ENCODE peak calls at places on chromosomes 3 and 15, in four cellular contexts. L is HepG2, X is A549, Z is GM12878. S is an unnamed sample.

GRCh38 chr3:31247850-31248618 is 284.7 kb upstream of the STT3B start:
- DNase-seq in L (peak), X (no peak), Z (peak), S (no peak)

GRCh38 chr3:110576962-110577361 is 494.7 kb upstream of the NECTIN3 start:
- DNase-seq in L (no peak), X (peak), Z (no peak), S (peak)

GRCh38 chr3:119382134-119382533 is 81.3 kb downstream of the TMEM39A start:
- DNase-seq in L (no peak), X (no peak), Z (no peak), S (no peak)

GRCh38 chr15:62940755-62941361 is 101.7 kb upstream of the TPM1 start:
- DNase-seq in L (no peak), X (peak), Z (no peak), S (no peak)

GRCh38 chr15:94485148-94485719 is 253.9 kb downstream of the MCTP2 start:
- DNase-seq in L (no peak), X (no peak), Z (no peak), S (no peak)

GRCh38 chr3:157201648-157202278 is 41.8 kb upstream of the CCNL1 start:
- DNase-seq in L (peak), X (peak), Z (no peak), S (peak)

GRCh38 chr15:31265871-31266711 is 60.5 kb upstream of the KLF13 start:
- DNase-seq in L (no peak), X (no peak), Z (peak), S (no peak)

GRCh38 chr15:57732526-57733331 is 26.2 kb downstream of the POLR2M start:
- DNase-seq in L (peak), X (peak), Z (no peak), S (peak)

GRCh38 chr15:79743032-79743431 is 153.8 kb downstream of the MTHFS start:
- DNase-seq in L (no peak), X (no peak), Z (no peak), S (no peak)

GRCh38 chr15:77856718-77857346 is 220.7 kb downstream of the TBC1D2B start:
- DNase-seq in L (no peak), X (no peak), Z (no peak), S (no peak)

GRCh38 chr15:85854345-85855097 is 59.8 kb upstream of the KLHL25 start:
- DNase-seq in L (peak), X (peak), Z (no peak), S (peak)

GRCh38 chr3:17424137-17424536 is 318.3 kb downstream of the TBC1D5 start:
- DNase-seq in L (no peak), X (no peak), Z (no peak), S (no peak)

GRCh38 chr15:50627351-50628055 is 59.1 kb downstream of the TRPM7 start:
- DNase-seq in L (no peak), X (no peak), Z (no peak), S (no peak)

GRCh38 chr15:42929449-42929848 is 8.9 kb upstream of the TTBK2 start:
- DNase-seq in L (no peak), X (no peak), Z (no peak), S (no peak)

GRCh38 chr3:175704366-175705041 is 845.4 kb downstream of the NAALADL2 start:
- DNase-seq in L (no peak), X (no peak), Z (no peak), S (no peak)

GRCh38 chr3:119293761-119294401 is at the start of gene ARHGAP31:
- DNase-seq in L (peak), X (peak), Z (peak), S (peak)

GRCh38 chr3:47850062-47850802 is 47.3 kb downstream of the DHX30 start:
- DNase-seq in L (peak), X (no peak), Z (no peak), S (peak)

GRCh38 chr15:77504310-77504709 is 83.6 kb downstream of the HMG20A start:
- DNase-seq in L (no peak), X (no peak), Z (no peak), S (no peak)

GRCh38 chr3:13419356-13420050 is 619 bp downstream of the NUP210 start:
- DNase-seq in L (no peak), X (peak), Z (no peak), S (peak)

GRCh38 chr3:188244395-188244861 is 90.5 kb downstream of the LPP start:
- DNase-seq in L (no peak), X (peak), Z (no peak), S (no peak)

GRCh38 chr3:106198828-106199194 is 330.0 kb upstream of the CBLB start:
- DNase-seq in L (no peak), X (no peak), Z (no peak), S (no peak)

GRCh38 chr3:184172681-184173373 is 1.8 kb upstream of the AP2M1 start:
- DNase-seq in L (no peak), X (no peak), Z (no peak), S (no peak)

GRCh38 chr15:36183207-36183606 is 396.2 kb upstream of the CDIN1 start:
- DNase-seq in L (no peak), X (no peak), Z (no peak), S (no peak)

GRCh38 chr15:36186376-36186775 is 393.1 kb upstream of the CDIN1 start:
- DNase-seq in L (no peak), X (no peak), Z (no peak), S (no peak)

GRCh38 chr15:36185845-36186244 is 393.6 kb upstream of the CDIN1 start:
- DNase-seq in L (no peak), X (no peak), Z (no peak), S (no peak)

GRCh38 chr15:36185438-36185837 is 394.0 kb upstream of the CDIN1 start:
- DNase-seq in L (no peak), X (no peak), Z (no peak), S (no peak)
- TF ChIP-seq REST in L (no peak), X (no peak), Z (no peak), S (no peak)

GRCh38 chr15:48389701-48390143 is 58.5 kb downstream of the DUT start:
- DNase-seq in L (no peak), X (no peak), Z (no peak), S (no peak)

GRCh38 chr15:48385431-48385830 is 54.2 kb downstream of the DUT start:
- DNase-seq in L (no peak), X (no peak), Z (no peak), S (no peak)

GRCh38 chr15:48388937-48389309 is 57.7 kb downstream of the DUT start:
- DNase-seq in L (no peak), X (no peak), Z (no peak), S (no peak)

GRCh38 chr15:48385031-48385430 is 53.8 kb downstream of the DUT start:
- DNase-seq in L (no peak), X (no peak), Z (no peak), S (no peak)

DNA sequence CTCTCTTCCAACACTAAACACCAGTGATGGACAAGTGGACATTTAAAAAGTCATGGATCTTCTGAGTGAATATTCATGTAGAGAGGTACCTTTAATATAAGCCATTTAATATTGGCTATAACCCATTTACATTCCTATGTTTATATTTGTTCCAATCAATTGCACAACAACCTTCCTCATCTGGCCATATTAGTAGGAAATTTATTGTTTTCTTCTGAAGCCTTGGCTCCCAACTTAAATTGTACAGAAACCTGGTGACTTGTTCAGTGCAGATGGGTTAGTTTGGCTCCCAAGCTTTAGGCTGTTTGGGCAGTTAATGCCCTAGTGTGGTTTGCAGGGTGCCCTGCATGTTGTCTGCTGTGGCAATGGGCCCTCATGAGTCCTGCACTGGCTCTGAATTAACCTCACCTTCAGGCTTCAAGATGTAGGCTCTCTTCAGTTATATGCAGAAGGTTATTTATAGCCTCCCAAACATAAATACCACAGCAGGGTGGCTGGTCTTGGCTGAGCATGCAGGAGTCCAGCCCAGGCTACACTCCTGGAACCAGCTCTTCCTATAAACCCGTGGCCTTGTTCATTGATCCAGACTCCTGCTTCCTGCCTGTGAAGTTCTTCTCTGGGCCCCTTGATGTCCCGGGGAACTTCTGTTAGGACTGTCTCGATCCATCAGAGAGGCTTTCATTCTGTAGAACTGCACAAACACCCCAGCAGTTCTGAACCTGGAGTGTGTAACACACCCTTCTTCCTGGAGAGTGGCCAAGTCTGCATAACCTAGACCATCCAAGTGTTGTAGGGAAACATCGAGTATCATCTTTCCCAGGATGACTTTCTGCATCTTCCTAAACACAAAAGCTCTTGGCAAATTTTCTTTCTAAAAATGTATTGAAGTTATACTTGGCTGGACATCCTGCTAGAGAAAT is 57.0 kb downstream of the DUT start:
- DNase-seq in L (no peak), X (no peak), Z (no peak), S (no peak)
- TF ChIP-seq JUNB in L (no peak), X (no peak), Z (no peak), S (no peak)

GRCh38 chr3:58585005-58585786 is 8.0 kb upstream of the FAM107A start:
- DNase-seq in L (peak), X (peak), Z (no peak), S (peak)
- TF ChIP-seq REST in L (peak), X (no peak), Z (no peak), S (peak)

DNA sequence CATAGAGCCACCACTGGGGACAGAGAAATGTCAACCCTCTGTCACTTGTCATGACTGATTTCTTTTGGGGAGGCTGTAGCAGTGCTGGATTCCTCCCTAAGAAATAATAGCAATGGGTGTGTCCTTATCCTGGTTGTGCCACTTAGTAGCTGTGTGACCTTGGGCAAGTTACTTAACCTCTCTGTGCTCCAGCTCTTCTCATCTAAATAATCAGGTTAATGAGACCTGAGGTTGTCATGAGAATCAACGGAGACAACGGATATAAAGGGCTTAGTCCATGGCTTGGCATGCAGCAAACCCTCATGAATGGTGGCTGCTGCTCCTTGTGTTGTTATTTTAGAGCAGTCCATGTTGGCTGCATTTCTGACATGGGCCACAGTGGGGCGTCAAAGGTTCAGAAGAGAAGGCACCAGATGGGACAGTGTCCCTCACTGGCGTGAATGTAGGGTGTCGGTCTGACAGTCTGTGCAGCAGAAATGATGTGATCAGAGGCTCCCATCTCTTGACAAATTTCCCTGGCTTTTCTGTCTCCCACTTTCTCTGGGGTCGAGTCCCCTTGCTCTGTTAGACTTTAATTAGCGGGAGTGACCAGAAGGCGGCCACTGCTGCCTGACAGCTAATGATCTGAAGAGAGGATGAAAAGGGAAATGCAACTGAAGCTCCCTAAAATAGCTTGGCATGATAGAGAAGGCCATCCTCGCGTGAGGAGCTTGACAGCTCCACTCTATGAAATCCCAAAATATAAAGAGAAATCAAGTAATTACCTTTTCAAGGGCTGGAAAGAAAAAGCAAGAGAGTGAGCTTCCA is 209.4 kb downstream of the CADPS start:
- DNase-seq in L (peak), X (peak), Z (peak), S (peak)
- TF ChIP-seq JUNB in L (no peak), X (no peak), Z (no peak), S (no peak)

GRCh38 chr3:131386429-131386926 is 4.9 kb downstream of the NUDT16 start:
- DNase-seq in L (no peak), X (no peak), Z (no peak), S (no peak)

DNA sequence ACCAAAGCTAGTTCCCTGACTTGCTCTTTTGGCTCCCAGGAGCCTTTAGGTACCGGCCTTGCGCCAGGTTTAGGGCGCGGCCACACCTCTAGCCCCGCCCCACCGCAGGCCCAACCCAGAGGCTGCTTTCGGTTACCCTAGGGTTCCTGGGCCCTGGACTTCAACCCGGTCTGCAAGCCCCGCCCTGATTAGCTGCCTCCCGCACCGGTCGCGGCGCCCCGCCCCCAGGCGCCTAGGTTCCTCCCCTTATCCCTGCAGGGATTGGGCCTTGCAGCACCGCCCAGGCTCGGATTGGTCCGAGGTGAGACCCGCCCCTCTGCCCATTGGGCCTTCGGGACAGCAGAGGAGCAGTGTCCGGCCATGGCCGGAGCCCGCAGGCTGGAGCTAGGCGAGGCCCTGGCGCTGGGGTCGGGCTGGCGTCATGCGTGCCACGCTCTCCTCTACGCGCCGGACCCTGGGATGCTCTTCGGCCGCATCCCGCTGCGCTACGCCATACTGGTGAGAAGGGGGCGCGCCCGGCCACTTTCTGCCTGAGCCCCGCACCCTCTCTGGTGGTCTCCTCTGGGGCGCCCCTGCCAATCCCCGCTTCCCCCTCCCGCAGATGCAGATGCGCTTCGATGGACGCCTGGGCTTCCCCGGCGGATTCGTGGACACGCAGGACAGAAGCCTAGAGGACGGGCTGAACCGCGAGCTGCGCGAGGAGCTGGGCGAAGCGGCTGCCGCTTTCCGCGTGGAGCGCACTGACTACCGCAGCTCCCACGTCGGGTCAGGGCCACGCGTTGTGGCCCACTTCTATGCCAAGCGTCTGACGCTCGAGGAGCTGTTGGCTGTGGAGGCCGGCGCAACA is at the start of gene NUDT16:
- DNase-seq in L (peak), X (peak), Z (peak), S (peak)
- TF ChIP-seq REST in L (no peak), X (no peak), Z (no peak), S (no peak)

DNA sequence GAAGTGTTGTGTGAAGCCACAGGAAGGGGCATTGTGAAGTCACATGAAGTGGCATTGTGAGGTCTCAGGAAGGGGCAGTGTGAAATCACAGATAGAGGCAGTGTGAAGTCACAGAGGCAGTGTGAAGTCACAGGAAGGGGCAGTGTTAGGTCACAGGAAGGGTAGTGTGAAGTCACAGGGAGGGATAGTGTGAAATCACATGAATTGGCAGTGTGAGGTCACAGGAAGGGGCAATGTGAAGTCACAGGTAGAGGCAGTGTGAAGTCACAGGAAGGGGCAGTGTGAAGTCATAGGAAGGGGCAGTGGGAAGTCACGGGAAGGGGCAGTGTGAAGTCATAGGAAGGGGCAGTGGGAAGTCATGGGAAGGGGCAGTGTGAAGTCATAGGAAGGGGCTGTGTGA is 37.9 kb downstream of the GASK1A start:
- DNase-seq in L (no peak), X (no peak), Z (no peak), S (no peak)
- TF ChIP-seq JUNB in L (no peak), X (no peak), Z (no peak), S (no peak)

DNA sequence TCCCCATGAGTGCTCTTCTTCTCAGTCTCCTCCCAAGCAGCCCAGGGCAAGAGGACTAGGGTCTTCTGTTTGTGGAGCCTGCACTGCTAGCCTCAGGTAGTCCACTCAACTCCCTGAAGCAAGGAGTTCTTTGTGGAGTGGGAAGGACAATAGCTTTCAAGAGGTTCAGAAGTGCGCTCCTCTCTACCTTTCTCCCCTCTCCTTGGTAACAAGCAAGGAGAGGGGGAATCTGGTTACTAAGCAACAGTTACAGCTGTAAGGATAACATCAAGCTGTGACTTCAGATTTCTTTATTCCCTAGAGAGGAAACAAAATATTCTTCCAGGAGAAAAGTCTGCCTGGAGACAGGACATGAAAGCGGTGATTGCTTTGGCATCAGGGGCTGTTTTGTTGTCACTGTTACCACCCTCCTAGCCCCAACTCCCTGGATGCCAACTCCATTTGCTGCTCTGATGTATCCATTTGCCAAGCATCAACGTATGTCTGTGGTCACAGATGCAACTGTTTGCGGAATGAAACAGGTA is 70.4 kb downstream of the TRANK1 start:
- DNase-seq in L (no peak), X (no peak), Z (no peak), S (no peak)
- TF ChIP-seq REST in L (no peak), X (no peak), Z (no peak), S (no peak)